ENCODE peak calls at places on chromosome 7, in ten cellular contexts. T is NCI-H526; O is NCI-H748 treated with DMSO at 0.1 percent for 48 hours; G is Calu3; R is uterus; Z is neural progenitor cell; A is naive B cell; X is Daoy; W is NCI-H2171 treated with DMSO at 0.1 percent for 48 hours; H is naive thymus-derived CD8-positive, alpha-beta T cell. P is an unnamed sample.

GRCh38 chr7:66205736-66206080 is 574 bp downstream of the TPST1 start:
- DNase-seq in A (no peak), Z (peak), O (no peak), W (peak), R (no peak), G (no peak), T (no peak), X (peak), H (peak), P (no peak)

GRCh38 chr7:123622660-123623386 is 21.2 kb downstream of the ASB15 start:
- DNase-seq in G (no peak), H (no peak), R (no peak), A (no peak), Z (no peak), O (peak), X (no peak), T (peak), W (peak), P (no peak)

GRCh38 chr7:1959305-1959704 is 273.4 kb downstream of the MAD1L1 start:
- DNase-seq in W (no peak), T (no peak), O (no peak), A (no peak), R (no peak), X (no peak), G (no peak), H (no peak), Z (no peak), P (no peak)

GRCh38 chr7:45088821-45089313 is at the start of gene NACAD:
- DNase-seq in G (no peak), H (peak), A (peak), Z (peak), X (peak), T (no peak), W (peak), R (peak), O (peak), P (no peak)

GRCh38 chr7:75905785-75906604 is 9.0 kb upstream of the POR start:
- DNase-seq in W (peak), T (no peak), G (peak), O (peak), A (no peak), Z (peak), X (peak), H (no peak), R (peak), P (no peak)

GRCh38 chr7:143015926-143016490 is 10.9 kb downstream of the OR9A2 start:
- DNase-seq in X (no peak), T (no peak), W (no peak), O (no peak), A (no peak), H (no peak), R (no peak), G (no peak), Z (no peak), P (no peak)

GRCh38 chr7:20831451-20831850 is 44.8 kb upstream of the SP8 start:
- DNase-seq in R (no peak), Z (no peak), A (no peak), W (no peak), H (no peak), O (no peak), G (no peak), T (no peak), X (no peak), P (no peak)

GRCh38 chr7:1895664-1896515 is 225.8 kb downstream of the ELFN1 start:
- DNase-seq in O (no peak), R (no peak), Z (no peak), G (no peak), W (no peak), H (no peak), X (no peak), T (no peak), A (no peak), P (no peak)

GRCh38 chr7:128938524-128939074 is 872 bp downstream of the IRF5 start:
- DNase-seq in G (peak), A (no peak), O (peak), Z (peak), R (no peak), W (peak), H (no peak), X (no peak), T (no peak), P (no peak)

GRCh38 chr7:2159176-2159520 is 73.6 kb downstream of the MAD1L1 start:
- DNase-seq in A (no peak), Z (peak), G (no peak), O (no peak), H (no peak), T (no peak), X (no peak), W (peak), R (peak), P (no peak)

P was measured in OCI-LY7.